ENCODE peak calls at places on chromosomes 7 and 10, in six cellular contexts. I is H9, M is IMR-90, D is mesenchymal stem cell, R is mesendoderm, O is H1. P is an unnamed sample.

GRCh38 chr7:140593583-140593982 is 47.0 kb downstream of the DENND2A start:
- DNase-seq in I (no peak), M (no peak), D (no peak), R (no peak), O (no peak), P (no peak)

GRCh38 chr10:44636625-44637024 is 251.7 kb upstream of the CXCL12 start:
- DNase-seq in I (no peak), M (no peak), D (no peak), R (no peak), O (no peak), P (no peak)

GRCh38 chr7:150657526-150657925 is 25.3 kb upstream of the GIMAP6 start:
- DNase-seq in I (no peak), M (no peak), D (no peak), R (peak; percentile 16), O (no peak), P (no peak)

GRCh38 chr7:32458025-32458424 is 32.2 kb downstream of the LSM5 start:
- DNase-seq in I (no peak), M (no peak), D (no peak), R (no peak), O (peak; percentile 14), P (no peak)

GRCh38 chr10:73094249-73094850 is 2.3 kb downstream of the P4HA1 start:
- DNase-seq in I (no peak), M (peak; percentile 19), D (peak; percentile 52), R (no peak), O (no peak), P (no peak)

GRCh38 chr10:66928000-66928770 is 2.3 kb downstream of the LRRTM3 start:
- DNase-seq in I (peak; percentile 43), M (peak; percentile 12), D (no peak), R (peak; percentile 38), O (peak; percentile 52), P (no peak)

GRCh38 chr7:151272410-151272809 is 23.9 kb upstream of the SMARCD3 start:
- DNase-seq in I (no peak), M (no peak), D (no peak), R (no peak), O (no peak), P (no peak)

GRCh38 chr7:79612027-79612426 is 158.6 kb upstream of the MAGI2 start:
- DNase-seq in I (no peak), M (no peak), D (no peak), R (no peak), O (no peak), P (no peak)

GRCh38 chr7:18004372-18004771 is 23.3 kb downstream of the PRPS1L1 start:
- DNase-seq in I (no peak), M (peak; percentile 17), D (no peak), R (no peak), O (no peak), P (no peak)

GRCh38 chr7:117077658-117078057 is 124.4 kb downstream of the ST7 start:
- DNase-seq in I (no peak), M (no peak), D (no peak), R (no peak), O (no peak), P (no peak)

GRCh38 chr7:20327047-20327446 is 3.7 kb upstream of the ITGB8 start:
- DNase-seq in I (no peak), M (peak; percentile 82), D (no peak), R (no peak), O (no peak), P (no peak)

GRCh38 chr10:110273474-110273873 is 31.2 kb downstream of the SMNDC1 start:
- DNase-seq in I (no peak), M (peak; percentile 90), D (peak; percentile 74), R (no peak), O (no peak), P (no peak)

GRCh38 chr7:73570977-73571376 is 7.4 kb downstream of the TBL2 start:
- DNase-seq in I (no peak), M (no peak), D (no peak), R (no peak), O (no peak), P (no peak)

GRCh38 chr10:5858811-5859210 is 30.9 kb downstream of the ANKRD16 start:
- DNase-seq in I (no peak), M (no peak), D (no peak), R (no peak), O (no peak), P (no peak)

GRCh38 chr10:61042533-61042932 is 98.5 kb upstream of the RHOBTB1 start:
- DNase-seq in I (no peak), M (no peak), D (no peak), R (no peak), O (no peak), P (no peak)

DNA sequence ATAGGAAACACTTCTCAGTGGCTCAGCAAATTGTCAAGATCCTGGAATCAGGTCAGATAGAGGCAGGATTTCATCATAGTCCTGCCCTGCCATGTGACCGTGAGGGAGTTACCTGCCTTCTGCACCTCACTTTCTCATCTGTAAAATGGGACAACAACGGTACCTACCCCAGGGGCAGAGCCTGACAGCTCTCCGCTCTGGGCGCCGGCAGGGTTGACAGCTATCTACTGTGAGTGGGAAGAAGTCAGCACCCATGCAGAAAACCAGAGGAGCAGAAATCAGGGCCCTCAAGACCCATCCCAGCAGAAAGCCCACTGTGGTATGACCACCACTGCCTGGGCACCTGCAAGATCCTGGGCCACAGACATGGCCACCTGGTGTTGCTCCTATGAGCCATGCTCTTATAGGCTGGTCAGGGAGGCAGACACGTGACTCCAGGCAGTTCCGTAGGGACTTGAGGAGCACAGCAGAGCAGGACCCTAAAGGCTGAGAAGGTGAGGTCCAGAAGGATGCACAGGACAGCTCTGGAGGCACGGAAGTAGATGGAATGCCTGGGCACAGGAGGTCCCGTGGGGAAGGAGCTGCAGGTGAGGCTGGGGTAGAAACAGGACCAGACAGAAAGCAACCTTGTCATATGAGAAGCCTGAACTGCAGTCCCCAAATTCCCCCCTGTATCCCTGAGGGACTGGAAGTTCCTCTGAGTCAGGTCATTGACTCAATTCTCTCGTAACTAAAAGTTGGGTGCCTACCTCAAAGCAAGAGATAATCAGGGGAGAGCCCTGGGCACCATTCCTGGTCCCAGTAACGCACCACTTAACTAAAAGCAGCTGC is 79.8 kb downstream of the GRID1 start:
- DNase-seq in I (peak; percentile 20), M (no peak), D (no peak), R (no peak), O (peak; percentile 29), P (no peak)
- H2BK120ac ChIP-seq in I (no peak overlapping the region), M (no peak overlapping the region), D (no peak overlapping the region), R (no peak overlapping the region), O (no peak overlapping the region), P (no peak overlapping the region)

GRCh38 chr7:138435231-138435919 is 24.7 kb upstream of the TRIM24 start:
- DNase-seq in I (no peak), M (no peak), D (no peak), R (no peak), O (no peak), P (no peak)

GRCh38 chr7:138436388-138436787 is 23.7 kb upstream of the TRIM24 start:
- DNase-seq in I (no peak), M (no peak), D (no peak), R (no peak), O (no peak), P (no peak)

GRCh38 chr7:138434458-138435093 is 25.5 kb upstream of the TRIM24 start:
- DNase-seq in I (no peak), M (no peak), D (no peak), R (no peak), O (no peak), P (no peak)

GRCh38 chr7:138442822-138443221 is 17.2 kb upstream of the TRIM24 start:
- DNase-seq in I (no peak), M (no peak), D (no peak), R (no peak), O (no peak), P (no peak)

DNA sequence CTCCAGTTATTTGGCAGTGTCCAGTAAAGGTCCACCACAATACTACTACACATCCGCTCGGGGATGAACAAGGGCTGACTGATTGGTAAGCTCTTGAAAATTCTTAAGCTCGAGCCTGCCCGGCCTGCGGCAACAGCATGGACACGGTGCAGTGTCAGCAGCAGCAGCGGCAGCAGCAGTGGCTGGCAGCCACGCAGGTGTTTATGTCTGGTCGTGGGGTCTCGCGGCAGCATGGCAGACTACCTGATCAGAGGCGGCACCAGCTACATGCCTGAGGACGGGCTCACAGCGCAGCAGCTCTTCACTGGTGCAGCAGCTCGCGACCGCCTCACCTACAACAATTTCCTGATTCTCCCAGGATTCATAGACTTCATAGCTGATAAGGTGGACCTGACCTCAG is 19.6 kb upstream of the TRIM24 start:
- DNase-seq in I (no peak), M (no peak), D (no peak), R (no peak), O (no peak), P (no peak)
- H2AK5ac ChIP-seq in I (no peak overlapping the region), M (no peak overlapping the region), D (no peak overlapping the region), R (no peak overlapping the region), O (no peak overlapping the region), P (peak overlapping the region; percentile 31)

GRCh38 chr10:97763411-97763810 is 8.4 kb downstream of the SFRP5 start:
- DNase-seq in I (no peak), M (no peak), D (no peak), R (no peak), O (no peak), P (no peak)

GRCh38 chr10:97764519-97764931 is 7.3 kb downstream of the SFRP5 start:
- DNase-seq in I (no peak), M (no peak), D (no peak), R (no peak), O (no peak), P (no peak)

GRCh38 chr10:97766106-97766810 is 5.5 kb downstream of the SFRP5 start:
- DNase-seq in I (no peak), M (no peak), D (no peak), R (no peak), O (no peak), P (no peak)

GRCh38 chr10:97763947-97764346 is 7.9 kb downstream of the SFRP5 start:
- DNase-seq in I (no peak), M (no peak), D (no peak), R (no peak), O (no peak), P (no peak)

DNA sequence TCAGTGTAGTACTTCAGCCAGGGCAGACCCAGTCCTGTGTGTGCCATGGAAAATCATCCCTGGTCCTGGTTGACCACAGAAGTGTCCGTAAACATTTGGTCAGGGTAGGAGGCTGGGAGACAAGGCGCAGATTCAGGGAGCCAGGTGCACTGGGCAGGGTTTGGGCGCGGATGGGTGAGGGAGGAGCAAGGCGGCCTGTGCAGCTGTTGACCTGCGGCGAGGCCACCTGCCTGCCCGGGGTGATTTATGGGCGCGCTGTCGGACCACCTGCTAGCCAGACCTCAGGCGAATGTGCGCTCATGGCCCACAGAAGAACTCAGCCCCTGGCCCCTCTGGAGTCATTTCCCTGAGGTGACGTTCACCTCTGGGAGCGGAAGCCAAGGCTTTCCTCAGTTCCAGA is 6.6 kb downstream of the SFRP5 start:
- DNase-seq in I (no peak), M (no peak), D (no peak), R (no peak), O (no peak), P (no peak)
- H2BK15ac ChIP-seq in I (no peak overlapping the region), M (no peak overlapping the region), D (no peak overlapping the region), R (no peak overlapping the region), O (peak overlapping the region; percentile 46), P (no peak overlapping the region)

DNA sequence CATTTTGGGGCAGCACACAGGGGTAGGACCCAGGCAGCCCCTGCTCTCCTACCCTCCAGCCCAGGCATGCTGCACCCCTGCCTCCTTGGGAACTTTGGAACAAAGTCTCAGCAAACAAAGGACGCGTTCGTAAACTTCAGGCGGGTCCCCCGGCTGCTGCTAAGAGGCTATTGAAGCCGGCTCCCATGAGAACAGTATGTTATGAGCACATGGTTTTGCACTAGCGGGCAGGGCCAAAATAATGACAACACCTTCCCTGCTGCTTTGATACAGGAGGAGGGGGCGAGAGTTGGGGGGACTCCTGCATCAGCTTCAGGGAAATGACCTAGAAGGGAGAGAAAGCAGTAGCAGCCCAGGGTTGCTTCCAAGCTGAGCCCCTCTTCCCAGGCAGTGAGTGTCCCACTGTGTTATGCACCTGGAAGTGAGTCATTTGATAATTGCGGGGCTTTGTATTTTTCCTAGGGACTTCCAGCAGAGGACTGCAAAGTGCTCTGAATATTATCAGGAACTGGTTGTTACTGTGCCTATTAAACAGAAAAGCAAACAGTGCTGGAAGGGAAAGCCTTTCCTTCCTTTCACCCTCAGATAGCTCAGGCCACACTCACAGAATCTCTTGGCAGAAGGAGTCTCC is 6.9 kb downstream of the ITPRIP start:
- DNase-seq in I (peak; percentile 57), M (peak; percentile 84), D (peak; percentile 72), R (peak; percentile 83), O (no peak), P (no peak)
- H2BK120ac ChIP-seq in I (no peak overlapping the region), M (peak overlapping the region; percentile 62), D (peak overlapping the region; percentile 23), R (no peak overlapping the region), O (peak overlapping the region; percentile 47), P (no peak overlapping the region)

P was measured in neuronal stem cell.